ENCODE peak calls at places on chromosome 18, in five cellular contexts. C is choroid plexus epithelial cell, G is psoas muscle, Z is heart right ventricle, E is GM12865. S is an unnamed sample.

GRCh38 chr18:45806226-45806625 is 19.2 kb upstream of the SIGLEC15 start:
- DNase-seq in C (peak; percentile 61), E (no peak), Z (no peak), G (no peak), S (no peak)

GRCh38 chr18:76476665-76477561 is 18.1 kb downstream of the ZNF516 start:
- DNase-seq in E (peak; percentile 75), G (no peak), Z (no peak), C (peak; percentile 96), S (no peak)

GRCh38 chr18:2872095-2872494 is 25.3 kb downstream of the EMILIN2 start:
- DNase-seq in G (no peak), Z (no peak), E (no peak), C (no peak), S (no peak)

GRCh38 chr18:48798334-48799197 is 152.2 kb downstream of the SMAD7 start:
- DNase-seq in Z (no peak), C (no peak), G (peak; percentile 86), E (no peak), S (no peak)

GRCh38 chr18:47050468-47050867 is 15.0 kb upstream of the ELOA2 start:
- DNase-seq in G (no peak), C (peak; percentile 80), E (peak; percentile 68), Z (no peak), S (peak; percentile 29)

GRCh38 chr18:45197526-45197970 is 417.7 kb upstream of the SLC14A2 start:
- DNase-seq in Z (no peak), C (no peak), G (no peak), E (peak; percentile 84), S (peak; percentile 65)

GRCh38 chr18:47168913-47169312 is 7.3 kb downstream of the IER3IP1 start:
- DNase-seq in E (no peak), G (no peak), Z (no peak), C (no peak), S (no peak)

GRCh38 chr18:3422905-3423304 is 27.1 kb upstream of the TGIF1 start:
- DNase-seq in E (no peak), G (no peak), Z (no peak), C (no peak), S (no peak)

GRCh38 chr18:50627594-50628542 is 68.0 kb downstream of the MAPK4 start:
- DNase-seq in Z (no peak), E (no peak), C (no peak), G (no peak), S (no peak)

GRCh38 chr18:58529714-58530354 is 99.1 kb downstream of the ALPK2 start:
- DNase-seq in E (peak; percentile 85), Z (peak; percentile 58), C (peak; percentile 75), G (peak; percentile 71), S (peak; percentile 53)

GRCh38 chr18:28411806-28412205 is 234.9 kb upstream of the CDH2 start:
- DNase-seq in Z (peak; percentile 59), C (peak; percentile 11), G (no peak), E (no peak), S (no peak)

GRCh38 chr18:67475673-67476072 is 40.8 kb downstream of the DSEL start:
- DNase-seq in Z (no peak), G (no peak), C (peak; percentile 78), E (no peak), S (no peak)

GRCh38 chr18:27185025-27185763 is at the start of gene CHST9:
- DNase-seq in Z (peak; percentile 15), E (no peak), G (peak; percentile 58), C (no peak), S (no peak)

GRCh38 chr18:46336278-46337205 is 232.4 kb downstream of the HAUS1 start:
- DNase-seq in E (no peak), C (no peak), G (peak; percentile 12), Z (no peak), S (no peak)

GRCh38 chr18:35933982-35934381 is 38.5 kb upstream of the RMP24 start:
- DNase-seq in G (no peak), Z (no peak), E (no peak), C (no peak), S (no peak)

GRCh38 chr18:50836521-50836957 is 16.7 kb upstream of the MRO start:
- DNase-seq in E (peak; percentile 39), G (no peak), Z (no peak), C (peak; percentile 89), S (no peak)

GRCh38 chr18:23730850-23731249 is 41.6 kb downstream of the LAMA3 start:
- DNase-seq in Z (no peak), E (no peak), C (no peak), G (no peak), S (no peak)

GRCh38 chr18:24114924-24115549 is 23.8 kb upstream of the CABYR start:
- DNase-seq in G (no peak), Z (no peak), E (no peak), C (no peak), S (no peak)

GRCh38 chr18:77635441-77635840 is 385.8 kb downstream of the GALR1 start:
- DNase-seq in E (no peak), G (no peak), C (peak; percentile 13), Z (peak; percentile 49), S (no peak)

GRCh38 chr18:13680612-13681011 is 45.7 kb downstream of the FAM210A start:
- DNase-seq in G (no peak), C (peak; percentile 24), E (peak; percentile 13), Z (peak; percentile 36), S (no peak)

GRCh38 chr18:28584726-28585125 is 407.8 kb upstream of the CDH2 start:
- DNase-seq in Z (no peak), E (no peak), G (no peak), C (peak; percentile 96), S (no peak)

GRCh38 chr18:35577045-35577848 is 4.3 kb upstream of the GALNT1 start:
- DNase-seq in E (peak; percentile 87), C (no peak), Z (no peak), G (no peak), S (no peak)

GRCh38 chr18:21930177-21930576 is 189.6 kb downstream of the MIB1 start:
- DNase-seq in Z (no peak), G (no peak), E (no peak), C (no peak), S (no peak)

GRCh38 chr18:21934766-21935015 is 194.1 kb downstream of the MIB1 start:
- DNase-seq in C (no peak), E (no peak), Z (no peak), G (no peak), S (no peak)

GRCh38 chr18:21928925-21929324 is 188.3 kb downstream of the MIB1 start:
- DNase-seq in Z (no peak), C (no peak), E (no peak), G (no peak), S (no peak)

DNA sequence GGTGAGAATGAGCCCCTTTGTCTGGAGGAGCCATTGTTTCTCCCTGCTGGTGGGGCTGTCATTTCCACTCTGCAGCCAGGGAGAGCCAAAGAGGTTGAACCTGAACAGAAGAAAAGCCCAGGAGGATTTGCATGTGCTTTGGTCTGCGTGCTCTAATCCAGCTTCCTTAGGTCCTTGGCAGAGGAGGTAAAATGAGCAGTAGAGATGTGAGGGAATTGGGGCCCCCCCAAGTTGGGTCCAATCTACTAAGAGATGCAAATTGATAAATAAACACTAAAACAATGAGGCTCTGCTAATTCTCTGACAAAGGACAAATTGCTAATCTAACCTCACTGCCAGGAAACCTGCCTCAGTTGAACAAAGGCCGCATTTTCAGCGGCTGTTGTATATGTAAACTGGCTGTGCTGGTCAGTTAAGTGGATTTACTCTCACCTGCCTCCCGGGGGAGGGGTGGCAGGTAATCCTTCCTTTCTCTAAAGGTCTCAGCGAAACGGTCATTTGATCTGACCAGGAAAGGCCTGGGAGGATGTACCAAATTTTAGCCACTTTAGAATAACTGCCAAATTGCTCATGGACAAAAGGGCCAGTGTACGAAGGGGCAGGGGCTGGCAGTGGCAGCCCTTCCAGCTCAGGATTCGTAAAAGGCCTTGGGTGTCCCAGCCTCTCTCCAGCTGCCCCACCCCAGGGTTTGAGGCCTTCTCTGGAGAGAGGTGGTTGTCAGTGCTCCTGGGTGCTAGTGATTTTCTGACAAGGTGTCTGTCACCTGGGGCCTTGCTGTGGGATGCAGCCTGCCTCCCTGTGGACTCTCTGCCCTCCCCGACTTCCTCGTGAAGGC is 193.6 kb downstream of the MIB1 start:
- DNase-seq in G (no peak), E (no peak), Z (no peak), C (no peak), S (no peak)
- H3K4me3 ChIP-seq in G (no peak overlapping the region), E (no peak overlapping the region), Z (no peak overlapping the region), C (no peak overlapping the region), S (no peak overlapping the region)

GRCh38 chr18:12026562-12026961 is 45.3 kb downstream of the IMPA2 start:
- DNase-seq in G (no peak), C (no peak), Z (no peak), E (no peak), S (no peak)
- H3K4me3 ChIP-seq in G (no peak overlapping the region), C (no peak overlapping the region), Z (no peak overlapping the region), E (no peak overlapping the region), S (no peak overlapping the region)

DNA sequence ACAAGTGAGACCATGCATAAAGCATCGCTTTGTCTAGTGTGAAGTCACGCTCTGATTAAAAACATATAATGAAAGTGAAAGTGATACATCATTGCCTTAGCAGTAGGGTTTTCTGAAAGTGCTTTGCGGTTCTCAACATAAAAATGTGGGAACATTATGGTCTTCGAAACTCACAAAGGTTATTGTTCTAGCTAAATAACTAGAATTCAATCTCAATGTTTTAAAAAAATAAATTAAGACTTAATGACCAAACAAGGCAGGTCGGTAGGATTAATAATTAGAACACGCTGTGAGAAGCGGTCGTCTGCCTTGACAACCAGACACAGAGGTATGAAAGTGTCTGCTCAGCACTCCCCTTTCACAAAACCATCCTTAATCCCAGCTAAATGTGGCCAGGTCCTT is 42.2 kb downstream of the KLHL14 start:
- DNase-seq in G (no peak), E (peak; percentile 44), C (peak; percentile 32), Z (no peak), S (peak; percentile 15)
- H3K4me3 ChIP-seq in G (peak overlapping the region; percentile 61), E (peak overlapping the region; percentile 14), C (peak overlapping the region; percentile 52), Z (peak overlapping the region; percentile 23), S (no peak overlapping the region)

GRCh38 chr18:53850918-53851317 is 373.6 kb downstream of the MBD2 start:
- DNase-seq in Z (no peak), E (no peak), C (no peak), G (no peak), S (no peak)
- H3K4me3 ChIP-seq in Z (no peak overlapping the region), E (no peak overlapping the region), C (no peak overlapping the region), G (no peak overlapping the region), S (no peak overlapping the region)